ENCODE peak calls at places on chromosomes 16 and 17, in ten cellular contexts. E, H, I, F, M, Q, J, N, P and X are unnamed samples.

GRCh38 chr17:59707971-59708425 is 544 bp downstream of the VMP1 start:
- DNase-seq in E (no peak), H (no peak), I (peak), F (peak), M (no peak), Q (no peak), J (no peak), N (peak), P (no peak), X (no peak)

GRCh38 chr17:64491995-64492394 is 4.9 kb downstream of the POLG2 start:
- DNase-seq in E (no peak), H (no peak), I (no peak), F (no peak), M (no peak), Q (no peak), J (no peak), N (no peak), P (no peak), X (no peak)

GRCh38 chr16:23213831-23214230 is 31.3 kb downstream of the SCNN1G start:
- DNase-seq in E (no peak), H (no peak), I (no peak), F (no peak), M (no peak), Q (no peak), J (no peak), N (no peak), P (no peak), X (no peak)

GRCh38 chr16:2162676-2163118 is 7.1 kb downstream of the TRAF7 start:
- DNase-seq in E (no peak), H (no peak), I (no peak), F (no peak), M (no peak), Q (no peak), J (no peak), N (no peak), P (no peak), X (no peak)

GRCh38 chr17:61722398-61722797 is 131.4 kb upstream of the NACA2 start:
- DNase-seq in E (no peak), H (no peak), I (no peak), F (no peak), M (no peak), Q (no peak), J (no peak), N (no peak), P (no peak), X (no peak)

GRCh38 chr16:63458842-63459241 is 1422.6 kb upstream of the CDH8 start:
- DNase-seq in E (no peak), H (no peak), I (no peak), F (no peak), M (no peak), Q (no peak), J (no peak), N (peak), P (no peak), X (no peak)

GRCh38 chr16:14035092-14035491 is 36.0 kb upstream of the MRTFB start:
- DNase-seq in E (no peak), H (no peak), I (no peak), F (no peak), M (no peak), Q (no peak), J (no peak), N (no peak), P (no peak), X (no peak)

GRCh38 chr17:57035971-57036481 is 49.0 kb upstream of the AKAP1 start:
- DNase-seq in E (no peak), H (no peak), I (no peak), F (no peak), M (no peak), Q (no peak), J (no peak), N (peak), P (no peak), X (no peak)

GRCh38 chr17:36652716-36653115 is 51.3 kb downstream of the MRM1 start:
- DNase-seq in E (no peak), H (no peak), I (no peak), F (no peak), M (no peak), Q (no peak), J (no peak), N (no peak), P (no peak), X (no peak)

GRCh38 chr17:56125830-56126819 is 27.1 kb upstream of the ANKFN1 start:
- DNase-seq in E (peak), H (peak), I (no peak), F (no peak), M (no peak), Q (peak), J (no peak), N (peak), P (no peak), X (peak)

GRCh38 chr17:9472541-9472940 is 103.1 kb downstream of the STX8 start:
- DNase-seq in E (no peak), H (no peak), I (no peak), F (no peak), M (no peak), Q (peak), J (no peak), N (no peak), P (no peak), X (no peak)

GRCh38 chr17:50129946-50130777 is at the start of gene SAMD14:
- DNase-seq in E (peak), H (peak), I (peak), F (peak), M (no peak), Q (no peak), J (no peak), N (peak), P (no peak), X (no peak)

GRCh38 chr17:42913527-42913926 is 12.9 kb downstream of the G6PC1 start:
- DNase-seq in E (no peak), H (no peak), I (no peak), F (no peak), M (no peak), Q (no peak), J (no peak), N (no peak), P (no peak), X (no peak)

GRCh38 chr17:7881655-7882054 is 6.9 kb upstream of the CHD3 start:
- DNase-seq in E (no peak), H (no peak), I (no peak), F (no peak), M (no peak), Q (no peak), J (no peak), N (peak), P (no peak), X (no peak)

GRCh38 chr16:75948886-75949285 is 222.6 kb upstream of the CPHXL start:
- DNase-seq in E (no peak), H (no peak), I (no peak), F (no peak), M (no peak), Q (no peak), J (no peak), N (no peak), P (no peak), X (no peak)

GRCh38 chr17:11880714-11881113 is 116.6 kb downstream of the ZNF18 start:
- DNase-seq in E (no peak), H (no peak), I (peak), F (no peak), M (no peak), Q (no peak), J (no peak), N (no peak), P (no peak), X (no peak)

GRCh38 chr17:49431743-49432142 is 17.1 kb upstream of the PHB1 start:
- DNase-seq in E (no peak), H (no peak), I (no peak), F (no peak), M (peak), Q (no peak), J (no peak), N (no peak), P (no peak), X (no peak)

GRCh38 chr17:81039854-81040758 is 5.2 kb downstream of the BAIAP2 start:
- DNase-seq in E (no peak), H (no peak), I (no peak), F (no peak), M (no peak), Q (no peak), J (no peak), N (peak), P (no peak), X (peak)

GRCh38 chr17:16122697-16123434 is 92.5 kb downstream of the NCOR1 start:
- DNase-seq in E (no peak), H (no peak), I (no peak), F (no peak), M (no peak), Q (no peak), J (no peak), N (no peak), P (no peak), X (no peak)

GRCh38 chr16:73122604-73123386 is 74.9 kb upstream of the ZFHX3 start:
- DNase-seq in E (no peak), H (peak), I (no peak), F (no peak), M (no peak), Q (peak), J (peak), N (no peak), P (no peak), X (no peak)

GRCh38 chr16:85563515-85564276 is 49.4 kb upstream of the GSE1 start:
- DNase-seq in E (no peak), H (no peak), I (no peak), F (no peak), M (no peak), Q (peak), J (peak), N (no peak), P (no peak), X (no peak)

GRCh38 chr17:62994931-62995330 is 28.9 kb downstream of the TANC2 start:
- DNase-seq in E (no peak), H (no peak), I (no peak), F (no peak), M (no peak), Q (no peak), J (no peak), N (no peak), P (no peak), X (no peak)